ENCODE peak calls at places on chromosome 4, in eight cellular contexts. I is stimulated activated CD4-positive, alpha-beta T cell treated with anti-CD3 and anti-CD28 coated beads, Interleukin-1b, Interleukin-23, amount 100 ng/mL, for 24 hours; J is AML-193; R is retina; H is left cardiac atrium; B is HCT116; E is NAMALWA; Q is AG04450. P is an unnamed sample.
A peak's percentile ranks its signal among the peaks of the same experiment; 100 is the strongest.

GRCh38 chr4:40292313-40292759 is 42.8 kb upstream of the CHRNA9 start:
- DNase-seq in I (no peak), J (no peak), R (no peak), H (no peak), B (no peak), E (no peak), Q (no peak), P (no peak)

GRCh38 chr4:89894654-89895652 is at the start of gene MMRN1:
- DNase-seq in I (no peak), J (peak; percentile 40), R (no peak), H (no peak), B (no peak), E (no peak), Q (no peak), P (no peak)

GRCh38 chr4:168607215-168607614 is 110.4 kb downstream of the PALLD start:
- DNase-seq in I (no peak), J (no peak), R (no peak), H (no peak), B (no peak), E (no peak), Q (no peak), P (no peak)

GRCh38 chr4:183905081-183905592 is at the start of gene STOX2:
- DNase-seq in I (no peak), J (no peak), R (no peak), H (peak; percentile 85), B (no peak), E (no peak), Q (no peak), P (peak; percentile 19)

GRCh38 chr4:57113870-57114269 is 3.7 kb upstream of the IGFBP7 start:
- DNase-seq in I (no peak), J (no peak), R (no peak), H (no peak), B (no peak), E (no peak), Q (no peak), P (no peak)

GRCh38 chr4:43932448-43932847 is 516.2 kb downstream of the KCTD8 start:
- DNase-seq in I (no peak), J (no peak), R (no peak), H (no peak), B (no peak), E (no peak), Q (no peak), P (no peak)

GRCh38 chr4:5979981-5980380 is 38.2 kb downstream of the C4orf50 start:
- DNase-seq in I (no peak), J (no peak), R (peak; percentile 56), H (no peak), B (peak; percentile 7), E (no peak), Q (no peak), P (no peak)

GRCh38 chr4:122758033-122758432 is 25.5 kb downstream of the BBS12 start:
- DNase-seq in I (no peak), J (peak; percentile 48), R (peak; percentile 46), H (no peak), B (peak; percentile 28), E (peak; percentile 63), Q (no peak), P (no peak)

GRCh38 chr4:183285886-183286285 is 34.2 kb downstream of the CLDN22 start:
- DNase-seq in I (no peak), J (no peak), R (no peak), H (no peak), B (no peak), E (no peak), Q (no peak), P (no peak)

GRCh38 chr4:146945556-146946374 is at the start of gene TTC29:
- DNase-seq in I (peak; percentile 80), J (no peak), R (peak; percentile 96), H (peak; percentile 93), B (peak; percentile 28), E (peak; percentile 84), Q (peak; percentile 36), P (peak; percentile 63)

GRCh38 chr4:115965588-115965987 is 852.2 kb upstream of the NDST4 start:
- DNase-seq in I (no peak), J (no peak), R (no peak), H (no peak), B (no peak), E (no peak), Q (no peak), P (no peak)

GRCh38 chr4:87975466-87975865 is at the start of gene SPP1:
- DNase-seq in I (no peak), J (peak; percentile 75), R (peak; percentile 76), H (no peak), B (no peak), E (peak; percentile 64), Q (no peak), P (peak; percentile 91)

GRCh38 chr4:7448036-7448435 is 13.3 kb upstream of the PSAPL1 start:
- DNase-seq in I (no peak), J (no peak), R (no peak), H (no peak), B (no peak), E (no peak), Q (no peak), P (no peak)

GRCh38 chr4:129328176-129328575 is 232.2 kb downstream of the C4orf33 start:
- DNase-seq in I (no peak), J (peak; percentile 39), R (no peak), H (no peak), B (no peak), E (no peak), Q (no peak), P (no peak)

GRCh38 chr4:145871209-145871608 is 67.4 kb downstream of the ZNF827 start:
- DNase-seq in I (no peak), J (no peak), R (no peak), H (no peak), B (no peak), E (no peak), Q (no peak), P (no peak)

GRCh38 chr4:86185659-86186058 is 174.2 kb downstream of the MAPK10 start:
- DNase-seq in I (no peak), J (no peak), R (no peak), H (no peak), B (no peak), E (no peak), Q (no peak), P (no peak)

GRCh38 chr4:124890522-124890921 is 178.0 kb upstream of the ANKRD50 start:
- DNase-seq in I (no peak), J (no peak), R (no peak), H (no peak), B (no peak), E (no peak), Q (no peak), P (no peak)

GRCh38 chr4:61500883-61501282 is 300.8 kb downstream of the ADGRL3 start:
- DNase-seq in I (no peak), J (no peak), R (no peak), H (no peak), B (no peak), E (no peak), Q (no peak), P (no peak)

GRCh38 chr4:175961604-175962003 is 104.0 kb upstream of the WDR17 start:
- DNase-seq in I (no peak), J (no peak), R (no peak), H (no peak), B (no peak), E (no peak), Q (no peak), P (no peak)

P was measured in kidney epithelial cell.